ENCODE peak calls at places on chromosome 14, in five cellular contexts. Q is AG04450, O is HuH-7, V is HT1080, S is left cardiac atrium. R is an unnamed sample.

GRCh38 chr14:51969852-51970251 is 19.5 kb upstream of the RTRAF start:
- DNase-seq in Q (no peak), S (no peak), V (no peak), O (no peak), R (no peak)

GRCh38 chr14:93984987-93985410 is 8.6 kb upstream of the ASB2 start:
- DNase-seq in Q (peak), V (peak), S (no peak), O (peak), R (peak)

GRCh38 chr14:72892103-72892878 is 1.6 kb downstream of the DPF3 start:
- DNase-seq in Q (no peak), O (no peak), S (no peak), V (peak), R (peak)

GRCh38 chr14:72535485-72535884 is 358.4 kb downstream of the DPF3 start:
- DNase-seq in V (no peak), Q (no peak), O (no peak), S (no peak), R (no peak)

GRCh38 chr14:99177876-99178630 is 93.9 kb downstream of the BCL11B start:
- DNase-seq in O (no peak), Q (no peak), V (no peak), S (no peak), R (no peak)

GRCh38 chr14:52014601-52015267 is 25.4 kb downstream of the RTRAF start:
- DNase-seq in S (peak), Q (no peak), V (no peak), O (no peak), R (no peak)

GRCh38 chr14:101781240-101782061 is 19.9 kb downstream of the PPP2R5C start:
- DNase-seq in S (no peak), V (no peak), O (no peak), Q (no peak), R (peak)

GRCh38 chr14:49702725-49703124 is 9.8 kb downstream of the KLHDC1 start:
- DNase-seq in S (no peak), O (no peak), V (peak), Q (no peak), R (no peak)

GRCh38 chr14:60815371-60815770 is 80.8 kb downstream of the MNAT1 start:
- DNase-seq in V (no peak), S (no peak), Q (no peak), O (peak), R (no peak)

GRCh38 chr14:22545842-22546721 is 42.9 kb downstream of the DAD1 start:
- DNase-seq in V (peak), O (no peak), Q (peak), S (no peak), R (no peak)

GRCh38 chr14:60188115-60188514 is 22.9 kb upstream of the DHRS7 start:
- DNase-seq in Q (no peak), O (no peak), S (no peak), V (no peak), R (no peak)

GRCh38 chr14:33062881-33063280 is 124.2 kb downstream of the NPAS3 start:
- DNase-seq in Q (no peak), V (peak), S (no peak), O (no peak), R (peak)

GRCh38 chr14:67495827-67496226 is 7.3 kb upstream of the TMEM229B start:
- DNase-seq in V (no peak), O (no peak), S (no peak), Q (no peak), R (no peak)

GRCh38 chr14:67999693-68000384 is 180.3 kb downstream of the RAD51B start:
- DNase-seq in O (no peak), S (no peak), V (peak), Q (no peak), R (peak)

GRCh38 chr14:99537399-99537798 is 56.2 kb downstream of the CCNK start:
- DNase-seq in S (no peak), V (peak), O (no peak), Q (peak), R (peak)

GRCh38 chr14:104230946-104231345 is 92.6 kb downstream of the KIF26A start:
- DNase-seq in S (no peak), O (no peak), Q (no peak), V (no peak), R (no peak)

GRCh38 chr14:55316528-55316927 is 45.3 kb downstream of the FBXO34 start:
- DNase-seq in V (no peak), Q (no peak), S (no peak), O (no peak), R (no peak)

GRCh38 chr14:86639146-86639545 is 1109.2 kb downstream of the FLRT2 start:
- DNase-seq in V (no peak), S (no peak), Q (no peak), O (no peak), R (no peak)

GRCh38 chr14:42214981-42215491 is 608.4 kb downstream of the LRFN5 start:
- DNase-seq in S (no peak), V (peak), O (no peak), Q (peak), R (peak)

GRCh38 chr14:75793806-75794205 is 132.8 kb downstream of the TTLL5 start:
- DNase-seq in V (no peak), Q (no peak), O (no peak), S (no peak), R (no peak)

GRCh38 chr14:87409401-87409800 is 583.6 kb downstream of the GALC start:
- DNase-seq in O (no peak), V (peak), Q (peak), S (no peak), R (peak)

GRCh38 chr14:49828640-49829039 is 23.9 kb downstream of the NEMF start:
- DNase-seq in S (no peak), Q (no peak), O (no peak), V (no peak), R (no peak)

GRCh38 chr14:104957146-104958113 is 20.7 kb downstream of the AHNAK2 start:
- DNase-seq in V (no peak), S (peak), O (no peak), Q (no peak), R (no peak)

GRCh38 chr14:26392498-26392897 is 205.3 kb downstream of the NOVA1 start:
- DNase-seq in O (no peak), Q (no peak), V (no peak), S (no peak), R (no peak)

GRCh38 chr14:23437142-23438129 is 2.0 kb upstream of the MYH7 start:
- DNase-seq in V (no peak), S (no peak), O (no peak), Q (no peak), R (no peak)

GRCh38 chr14:77458249-77458950 is 507 bp downstream of the AHSA1 start:
- DNase-seq in O (no peak), Q (no peak), S (no peak), V (peak), R (peak)

GRCh38 chr14:55249423-55249822 is 21.8 kb upstream of the FBXO34 start:
- DNase-seq in V (peak), Q (no peak), S (no peak), O (no peak), R (peak)

GRCh38 chr14:76716285-76716684 is 45.0 kb upstream of the VASH1 start:
- DNase-seq in S (no peak), Q (no peak), O (no peak), V (no peak), R (no peak)

GRCh38 chr14:56562883-56563282 is 16.7 kb upstream of the TMEM260 start:
- DNase-seq in V (peak), S (no peak), O (no peak), Q (no peak), R (no peak)

GRCh38 chr14:100818221-100818699 is 7.7 kb upstream of the MEG3 start:
- DNase-seq in Q (no peak), V (no peak), O (no peak), S (no peak), R (no peak)

R was measured in foreskin keratinocyte.